ENCODE peak calls at places on chromosomes 6 and 20, in eight cellular contexts. P, U, L, T, G, N, O and J are unnamed samples.

GRCh38 chr6:26234421-26235239 is 130.4 kb upstream of the BTN3A2 start:
- DNase-seq in L (peak), P (no peak), G (peak), T (peak), N (peak), O (peak), U (peak), J (peak)

GRCh38 chr6:29552512-29553051 is 7.0 kb downstream of the UBD start:
- DNase-seq in U (peak), G (peak), O (no peak), N (peak), L (peak), P (peak), T (no peak), J (no peak)

GRCh38 chr20:17042122-17042521 is 184.7 kb upstream of the PCSK2 start:
- DNase-seq in U (no peak), G (no peak), P (no peak), L (no peak), N (no peak), T (no peak), O (no peak), J (no peak)

GRCh38 chr6:108781419-108782110 is 66.7 kb upstream of the ARMC2 start:
- DNase-seq in O (no peak), U (no peak), P (no peak), L (no peak), N (no peak), T (no peak), G (no peak), J (no peak)

GRCh38 chr20:33863440-33864323 is 52.5 kb downstream of the CHMP4B start:
- DNase-seq in G (no peak), L (no peak), P (no peak), O (no peak), N (no peak), U (no peak), T (no peak), J (no peak)

GRCh38 chr20:21102252-21102609 is 3.9 kb downstream of the LINC00237 start:
- DNase-seq in G (no peak), P (no peak), U (no peak), N (no peak), L (peak), T (no peak), O (no peak), J (no peak)

GRCh38 chr6:116136933-116137340 is 11.0 kb upstream of the COL10A1 start:
- DNase-seq in U (no peak), G (no peak), N (no peak), P (no peak), T (no peak), O (no peak), L (no peak), J (no peak)

GRCh38 chr6:110822248-110822647 is 7.0 kb upstream of the CDK19 start:
- DNase-seq in O (no peak), L (no peak), U (no peak), N (peak), G (no peak), P (no peak), T (no peak), J (no peak)

GRCh38 chr20:20037960-20038359 is 14.3 kb downstream of the CRNKL1 start:
- DNase-seq in U (no peak), G (no peak), P (peak), L (no peak), N (peak), T (no peak), O (no peak), J (no peak)

GRCh38 chr20:62590301-62591121 is 51.8 kb upstream of the SLCO4A1 start:
- DNase-seq in L (no peak), P (peak), G (no peak), N (peak), U (no peak), T (no peak), O (no peak), J (no peak)

GRCh38 chr6:17473554-17473953 is 80.2 kb downstream of the CAP2 start:
- DNase-seq in P (no peak), O (no peak), N (no peak), U (no peak), G (no peak), T (no peak), L (no peak), J (peak)

GRCh38 chr6:160030103-160030502 is 61.2 kb downstream of the IGF2R start:
- DNase-seq in P (peak), U (peak), L (no peak), O (no peak), G (no peak), T (no peak), N (peak), J (no peak)

GRCh38 chr6:110534731-110535164 is 58.3 kb upstream of the SLC22A16 start:
- DNase-seq in T (no peak), L (no peak), U (no peak), N (peak), G (no peak), P (peak), O (no peak), J (no peak)

GRCh38 chr6:166926748-166927147 is 29.6 kb downstream of the RNASET2 start:
- DNase-seq in T (no peak), P (no peak), O (no peak), L (peak), U (no peak), G (no peak), N (no peak), J (no peak)

GRCh38 chr6:76135481-76135880 is 63.0 kb upstream of the IMPG1 start:
- DNase-seq in N (no peak), U (no peak), T (no peak), L (no peak), P (no peak), O (no peak), G (no peak), J (no peak)

GRCh38 chr6:130107710-130108109 is 89.3 kb downstream of the L3MBTL3 start:
- DNase-seq in T (no peak), G (no peak), L (no peak), N (peak), U (no peak), O (no peak), P (no peak), J (no peak)

GRCh38 chr6:33201935-33202334 is 1.3 kb downstream of the SLC39A7 start:
- DNase-seq in G (no peak), U (no peak), L (no peak), P (no peak), O (no peak), N (no peak), T (no peak), J (no peak)

GRCh38 chr6:158708239-158708638 is 58.4 kb downstream of the SYTL3 start:
- DNase-seq in P (no peak), N (peak), L (no peak), T (no peak), O (no peak), U (no peak), G (no peak), J (no peak)

GRCh38 chr20:50824137-50824536 is 29.3 kb downstream of the BCAS4 start:
- DNase-seq in L (no peak), O (no peak), G (no peak), P (no peak), U (no peak), N (peak), T (no peak), J (no peak)

GRCh38 chr6:134026597-134026996 is 25.8 kb downstream of the SLC2A12 start:
- DNase-seq in T (no peak), G (no peak), O (no peak), N (peak), P (peak), L (no peak), U (no peak), J (no peak)

GRCh38 chr6:139942333-139942732 is 567.9 kb upstream of the CITED2 start:
- DNase-seq in U (no peak), G (no peak), P (no peak), O (no peak), L (no peak), T (no peak), N (no peak), J (no peak)

GRCh38 chr20:44068780-44069191 is 118.2 kb downstream of the JPH2 start:
- DNase-seq in U (no peak), T (no peak), N (no peak), P (no peak), G (no peak), O (no peak), L (no peak), J (no peak)

GRCh38 chr20:62595491-62595890 is 46.8 kb upstream of the SLCO4A1 start:
- DNase-seq in P (peak), N (peak), O (no peak), G (no peak), T (no peak), L (no peak), U (no peak), J (no peak)

GRCh38 chr6:165325609-165326008 is 16.2 kb upstream of the C6orf118 start:
- DNase-seq in L (no peak), P (no peak), O (no peak), G (no peak), N (no peak), U (no peak), T (no peak), J (no peak)

GRCh38 chr6:12324096-12324495 is 33.9 kb downstream of the EDN1 start:
- DNase-seq in O (no peak), G (no peak), N (peak), L (no peak), T (no peak), U (no peak), P (peak), J (no peak)

GRCh38 chr6:138099832-138100231 is 7.4 kb downstream of the PERP start:
- DNase-seq in P (no peak), G (no peak), U (no peak), O (no peak), N (peak), L (no peak), T (no peak), J (no peak)

GRCh38 chr20:19073584-19074198 is 138.8 kb upstream of the SLC24A3 start:
- DNase-seq in N (no peak), T (no peak), O (no peak), P (no peak), L (no peak), U (no peak), G (no peak), J (no peak)

GRCh38 chr20:986733-987355 is 15.3 kb downstream of the RSPO4 start:
- DNase-seq in U (no peak), L (no peak), P (peak), T (no peak), N (no peak), G (no peak), O (no peak), J (no peak)

GRCh38 chr6:136607932-136608772 is 57.9 kb upstream of the MAP7 start:
- DNase-seq in N (peak), G (peak), T (peak), P (peak), O (peak), L (peak), U (peak), J (no peak)

GRCh38 chr6:37618916-37619605 is 78.6 kb downstream of the MDGA1 start:
- DNase-seq in P (no peak), L (no peak), G (no peak), N (no peak), T (no peak), U (no peak), O (no peak), J (no peak)

GRCh38 chr6:108651287-108651686 is 90.6 kb downstream of the FOXO3 start:
- DNase-seq in O (no peak), G (no peak), P (no peak), L (no peak), U (no peak), T (no peak), N (no peak), J (no peak)